ENCODE peak calls at places on chromosome 15, in ten cellular contexts. One of them, this sample, is unnamed.

GRCh38 chr15:98649621-98649995 is 1.3 kb downstream of the IGF1R start:
- DNase-seq in gastrocnemius medialis: no peak
- DNase-seq in IMR-90: no peak
- DNase-seq in NB4: peak; percentile 75
- DNase-seq in spleen: no peak
- DNase-seq in lower leg skin: peak; percentile 92
- DNase-seq in HepG2: no peak
- DNase-seq in stomach: peak; percentile 53
- DNase-seq in A549: peak; percentile 49
- DNase-seq in tibial nerve: peak; percentile 5
- DNase-seq in this sample: peak; percentile 42

GRCh38 chr15:80179025-80179759 is 26.4 kb downstream of the FAH start:
- DNase-seq in gastrocnemius medialis: no peak
- DNase-seq in IMR-90: peak; percentile 98
- DNase-seq in NB4: no peak
- DNase-seq in spleen: no peak
- DNase-seq in lower leg skin: no peak
- DNase-seq in HepG2: no peak
- DNase-seq in stomach: peak; percentile 34
- DNase-seq in A549: peak; percentile 78
- DNase-seq in tibial nerve: no peak
- DNase-seq in this sample: no peak

GRCh38 chr15:38540516-38540915 is 24.1 kb downstream of the RASGRP1 start:
- DNase-seq in gastrocnemius medialis: no peak
- DNase-seq in IMR-90: no peak
- DNase-seq in NB4: no peak
- DNase-seq in spleen: no peak
- DNase-seq in lower leg skin: no peak
- DNase-seq in HepG2: no peak
- DNase-seq in stomach: no peak
- DNase-seq in A549: no peak
- DNase-seq in tibial nerve: no peak
- DNase-seq in this sample: no peak

GRCh38 chr15:20272422-20273184 is 269.0 kb downstream of the GOLGA6L6 start:
- DNase-seq in gastrocnemius medialis: no peak
- DNase-seq in IMR-90: no peak
- DNase-seq in NB4: no peak
- DNase-seq in spleen: peak; percentile 79
- DNase-seq in lower leg skin: no peak
- DNase-seq in HepG2: no peak
- DNase-seq in stomach: no peak
- DNase-seq in A549: no peak
- DNase-seq in tibial nerve: no peak
- DNase-seq in this sample: no peak

GRCh38 chr15:61382927-61383326 is 153.8 kb upstream of the RORA start:
- DNase-seq in gastrocnemius medialis: no peak
- DNase-seq in IMR-90: no peak
- DNase-seq in NB4: no peak
- DNase-seq in spleen: no peak
- DNase-seq in lower leg skin: no peak
- DNase-seq in HepG2: no peak
- DNase-seq in stomach: no peak
- DNase-seq in A549: no peak
- DNase-seq in tibial nerve: no peak
- DNase-seq in this sample: no peak

GRCh38 chr15:101827257-101827656 is 15.3 kb downstream of the OR4F15 start:
- DNase-seq in gastrocnemius medialis: no peak
- DNase-seq in IMR-90: peak; percentile 92
- DNase-seq in NB4: no peak
- DNase-seq in spleen: no peak
- DNase-seq in lower leg skin: no peak
- DNase-seq in HepG2: no peak
- DNase-seq in stomach: no peak
- DNase-seq in A549: no peak
- DNase-seq in tibial nerve: no peak
- DNase-seq in this sample: no peak

GRCh38 chr15:98878172-98878571 is 129.4 kb downstream of the PGPEP1L start:
- DNase-seq in gastrocnemius medialis: no peak
- DNase-seq in IMR-90: peak; percentile 79
- DNase-seq in NB4: no peak
- DNase-seq in spleen: no peak
- DNase-seq in lower leg skin: no peak
- DNase-seq in HepG2: no peak
- DNase-seq in stomach: no peak
- DNase-seq in A549: no peak
- DNase-seq in tibial nerve: no peak
- DNase-seq in this sample: no peak

GRCh38 chr15:37133619-37134018 is 33.3 kb upstream of the MEIS2 start:
- DNase-seq in gastrocnemius medialis: no peak
- DNase-seq in IMR-90: peak; percentile 61
- DNase-seq in NB4: peak; percentile 15
- DNase-seq in spleen: no peak
- DNase-seq in lower leg skin: no peak
- DNase-seq in HepG2: no peak
- DNase-seq in stomach: no peak
- DNase-seq in A549: no peak
- DNase-seq in tibial nerve: no peak
- DNase-seq in this sample: no peak

GRCh38 chr15:38650936-38651327 is 86.3 kb upstream of the RASGRP1 start:
- DNase-seq in gastrocnemius medialis: no peak
- DNase-seq in IMR-90: no peak
- DNase-seq in NB4: no peak
- DNase-seq in spleen: no peak
- DNase-seq in lower leg skin: no peak
- DNase-seq in HepG2: no peak
- DNase-seq in stomach: no peak
- DNase-seq in A549: no peak
- DNase-seq in tibial nerve: no peak
- DNase-seq in this sample: no peak

GRCh38 chr15:87619161-87619960 is 637.2 kb downstream of the NTRK3 start:
- DNase-seq in gastrocnemius medialis: no peak
- DNase-seq in IMR-90: peak; percentile 44
- DNase-seq in NB4: no peak
- DNase-seq in spleen: no peak
- DNase-seq in lower leg skin: no peak
- DNase-seq in HepG2: no peak
- DNase-seq in stomach: no peak
- DNase-seq in A549: no peak
- DNase-seq in tibial nerve: no peak
- DNase-seq in this sample: peak; percentile 34

GRCh38 chr15:66951531-66951930 is 113.9 kb upstream of the SMAD3 start:
- DNase-seq in gastrocnemius medialis: no peak
- DNase-seq in IMR-90: no peak
- DNase-seq in NB4: no peak
- DNase-seq in spleen: no peak
- DNase-seq in lower leg skin: no peak
- DNase-seq in HepG2: no peak
- DNase-seq in stomach: no peak
- DNase-seq in A549: no peak
- DNase-seq in tibial nerve: no peak
- DNase-seq in this sample: no peak

GRCh38 chr15:66954601-66955000 is 110.8 kb upstream of the SMAD3 start:
- DNase-seq in gastrocnemius medialis: no peak
- DNase-seq in IMR-90: no peak
- DNase-seq in NB4: no peak
- DNase-seq in spleen: no peak
- DNase-seq in lower leg skin: peak; percentile 50
- DNase-seq in HepG2: no peak
- DNase-seq in stomach: no peak
- DNase-seq in A549: no peak
- DNase-seq in tibial nerve: no peak
- DNase-seq in this sample: no peak

GRCh38 chr15:66951976-66952375 is 113.4 kb upstream of the SMAD3 start:
- DNase-seq in gastrocnemius medialis: no peak
- DNase-seq in IMR-90: peak; percentile 42
- DNase-seq in NB4: no peak
- DNase-seq in spleen: no peak
- DNase-seq in lower leg skin: no peak
- DNase-seq in HepG2: no peak
- DNase-seq in stomach: no peak
- DNase-seq in A549: no peak
- DNase-seq in tibial nerve: no peak
- DNase-seq in this sample: no peak

GRCh38 chr15:66953523-66954229 is 111.7 kb upstream of the SMAD3 start:
- DNase-seq in gastrocnemius medialis: no peak
- DNase-seq in IMR-90: no peak
- DNase-seq in NB4: no peak
- DNase-seq in spleen: no peak
- DNase-seq in lower leg skin: peak; percentile 75
- DNase-seq in HepG2: no peak
- DNase-seq in stomach: no peak
- DNase-seq in A549: no peak
- DNase-seq in tibial nerve: no peak
- DNase-seq in this sample: no peak

GRCh38 chr15:66952756-66953522 is 112.5 kb upstream of the SMAD3 start:
- DNase-seq in gastrocnemius medialis: no peak
- DNase-seq in IMR-90: no peak
- DNase-seq in NB4: no peak
- DNase-seq in spleen: no peak
- DNase-seq in lower leg skin: peak; percentile 61
- DNase-seq in HepG2: no peak
- DNase-seq in stomach: no peak
- DNase-seq in A549: no peak
- DNase-seq in tibial nerve: no peak
- DNase-seq in this sample: no peak
- TF ChIP-seq POLR2A in gastrocnemius medialis: no peak
- TF ChIP-seq POLR2A in IMR-90: no peak
- TF ChIP-seq POLR2A in NB4: no peak
- TF ChIP-seq POLR2A in spleen: no peak
- TF ChIP-seq POLR2A in lower leg skin: no peak
- TF ChIP-seq POLR2A in HepG2: no peak
- TF ChIP-seq POLR2A in stomach: no peak
- TF ChIP-seq POLR2A in A549: no peak
- TF ChIP-seq POLR2A in tibial nerve: no peak
- TF ChIP-seq POLR2A in this sample: no peak

DNA sequence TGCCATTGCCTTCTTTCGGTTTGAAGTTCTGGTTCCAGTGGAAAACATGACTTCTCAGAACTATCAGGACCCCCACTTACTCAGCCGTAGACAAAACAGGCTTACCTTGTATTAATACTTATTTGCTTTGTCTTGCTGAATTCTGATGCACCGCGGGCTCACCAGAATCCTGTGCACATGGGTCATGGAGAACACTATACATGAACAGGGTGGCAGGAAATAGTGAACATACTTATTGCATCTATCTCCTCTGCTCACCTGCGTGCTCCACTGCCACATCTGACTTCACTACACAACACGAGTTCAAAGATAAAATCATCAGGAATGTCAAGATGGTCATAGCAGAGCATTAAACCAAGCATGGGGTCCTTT is 10.7 kb upstream of the MAPK6 start:
- DNase-seq in gastrocnemius medialis: no peak
- DNase-seq in IMR-90: no peak
- DNase-seq in NB4: no peak
- DNase-seq in spleen: no peak
- DNase-seq in lower leg skin: no peak
- DNase-seq in HepG2: no peak
- DNase-seq in stomach: no peak
- DNase-seq in A549: no peak
- DNase-seq in tibial nerve: no peak
- DNase-seq in this sample: no peak
- H3K4me3 ChIP-seq in gastrocnemius medialis: no peak overlapping the region
- H3K4me3 ChIP-seq in IMR-90: no peak overlapping the region
- H3K4me3 ChIP-seq in NB4: no peak overlapping the region
- H3K4me3 ChIP-seq in spleen: no peak overlapping the region
- H3K4me3 ChIP-seq in lower leg skin: no peak overlapping the region
- H3K4me3 ChIP-seq in HepG2: no peak overlapping the region
- H3K4me3 ChIP-seq in stomach: no peak overlapping the region
- H3K4me3 ChIP-seq in A549: no peak overlapping the region
- H3K4me3 ChIP-seq in tibial nerve: no peak overlapping the region
- H3K4me3 ChIP-seq in this sample: no peak overlapping the region

DNA sequence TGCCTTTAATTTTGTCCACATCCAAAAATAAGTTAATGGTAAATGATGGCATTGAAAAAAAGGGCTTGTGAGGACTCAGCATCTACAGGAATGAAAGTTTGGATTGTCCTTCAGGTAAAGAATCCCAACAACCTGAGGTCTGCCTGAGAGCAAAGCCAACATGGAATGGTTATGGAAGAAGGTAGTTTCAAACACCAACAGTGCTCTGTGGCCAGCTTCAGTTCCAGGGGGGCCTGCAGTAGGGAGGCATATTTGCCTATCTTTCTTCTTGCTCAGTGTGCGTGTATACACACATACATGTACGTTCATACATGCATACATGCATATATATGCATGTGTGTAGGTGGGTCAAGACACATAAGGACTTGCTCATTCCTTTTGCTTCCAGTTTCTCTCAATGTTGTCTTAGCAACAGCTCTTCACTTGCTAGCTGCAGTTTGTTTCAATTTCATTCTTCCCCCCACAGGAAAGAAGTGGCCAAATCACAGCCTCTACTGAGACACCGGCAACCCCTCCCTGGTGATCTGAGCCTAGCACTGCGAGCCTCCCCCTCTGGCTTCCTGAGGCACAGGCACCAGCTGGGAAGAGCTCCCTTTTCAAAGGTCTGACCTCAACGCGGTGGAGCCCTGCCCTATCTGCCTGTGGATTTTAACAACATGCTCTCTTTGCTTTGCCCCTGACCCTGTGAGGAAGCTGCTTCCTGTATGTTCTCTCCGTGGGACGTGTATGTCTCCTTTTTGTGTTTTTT is 146.2 kb downstream of the KLF13 start:
- DNase-seq in gastrocnemius medialis: no peak
- DNase-seq in IMR-90: peak; percentile 64
- DNase-seq in NB4: no peak
- DNase-seq in spleen: peak; percentile 88
- DNase-seq in lower leg skin: peak; percentile 90
- DNase-seq in HepG2: no peak
- DNase-seq in stomach: peak; percentile 34
- DNase-seq in A549: no peak
- DNase-seq in tibial nerve: no peak
- DNase-seq in this sample: no peak
- TF ChIP-seq POLR2A in gastrocnemius medialis: no peak
- TF ChIP-seq POLR2A in IMR-90: no peak
- TF ChIP-seq POLR2A in NB4: no peak
- TF ChIP-seq POLR2A in spleen: no peak
- TF ChIP-seq POLR2A in lower leg skin: no peak
- TF ChIP-seq POLR2A in HepG2: no peak
- TF ChIP-seq POLR2A in stomach: no peak
- TF ChIP-seq POLR2A in A549: no peak
- TF ChIP-seq POLR2A in tibial nerve: no peak
- TF ChIP-seq POLR2A in this sample: no peak

DNA sequence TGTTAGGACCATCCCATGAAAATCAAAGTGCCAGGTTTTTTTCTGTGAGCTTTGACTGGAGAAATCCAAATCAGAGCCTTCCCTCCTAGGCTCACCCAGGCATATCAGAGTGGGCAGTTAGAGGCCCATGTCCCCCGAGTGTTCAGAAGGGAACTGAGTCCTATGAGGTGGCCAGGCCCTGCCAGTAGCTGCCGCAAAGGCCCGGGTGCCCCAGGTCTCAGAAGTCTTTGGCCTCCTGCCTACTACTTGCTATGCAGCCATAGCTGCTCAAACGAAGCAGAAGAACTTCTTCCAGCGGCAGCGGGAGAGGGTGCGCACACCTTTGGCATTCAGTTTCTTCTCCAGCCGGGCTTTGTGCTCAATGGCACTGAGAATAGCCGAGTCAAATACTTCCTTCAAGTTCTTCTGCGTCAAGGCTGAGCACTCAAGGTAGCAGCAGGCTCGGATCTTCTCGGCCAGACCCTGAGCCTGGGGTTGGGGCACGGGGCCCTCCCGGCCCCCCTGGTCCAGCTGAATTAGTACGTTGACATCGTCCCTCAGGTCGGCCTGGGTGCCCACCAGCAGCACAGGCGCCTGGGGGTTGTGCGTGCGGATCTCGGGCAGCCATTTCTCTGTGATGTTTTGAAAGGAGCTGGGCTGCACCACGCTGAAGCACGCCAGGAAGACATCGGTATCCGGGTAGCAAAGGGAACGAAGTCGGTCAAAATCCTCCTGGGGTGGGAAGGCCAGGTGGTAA is 1.1 kb downstream of the RHOV start:
- DNase-seq in gastrocnemius medialis: no peak
- DNase-seq in IMR-90: no peak
- DNase-seq in NB4: no peak
- DNase-seq in spleen: no peak
- DNase-seq in lower leg skin: no peak
- DNase-seq in HepG2: no peak
- DNase-seq in stomach: no peak
- DNase-seq in A549: no peak
- DNase-seq in tibial nerve: no peak
- DNase-seq in this sample: no peak
- H3K4me3 ChIP-seq in gastrocnemius medialis: peak overlapping the region; percentile 51
- H3K4me3 ChIP-seq in IMR-90: no peak overlapping the region
- H3K4me3 ChIP-seq in NB4: no peak overlapping the region
- H3K4me3 ChIP-seq in spleen: peak overlapping the region; percentile 69
- H3K4me3 ChIP-seq in lower leg skin: peak overlapping the region; percentile 45
- H3K4me3 ChIP-seq in HepG2: no peak overlapping the region
- H3K4me3 ChIP-seq in stomach: no peak overlapping the region
- H3K4me3 ChIP-seq in A549: peak overlapping the region; percentile 92
- H3K4me3 ChIP-seq in tibial nerve: no peak overlapping the region
- H3K4me3 ChIP-seq in this sample: no peak overlapping the region

This sample was measured in uterus.